ENCODE peak calls at places on chromosomes 5 and 9, in ten cellular contexts. One of them, this sample, is unnamed.
A peak's percentile ranks its signal among the peaks of the same experiment; 100 is the strongest.

GRCh38 chr5:135308752-135309151 is 90.3 kb downstream of the MACROH2A1 start:
- DNase-seq in stimulated activated CD4-positive, alpha-beta T cell treated with anti-CD3 and anti-CD28 coated beads, Interleukin-12 subunit alpha, Interleukin-12 subunit beta, amount 100 ng/mL, for 4 hours: no peak
- DNase-seq in AML-193: no peak
- DNase-seq in fibroblast of pulmonary artery: peak; percentile 20
- DNase-seq in effector memory CD4-positive, alpha-beta T cell: no peak
- DNase-seq in HT1080: peak; percentile 70
- DNase-seq in GF-D8: no peak
- DNase-seq in occipital lobe: no peak
- DNase-seq in GM06990: no peak
- DNase-seq in germinal center: no peak
- DNase-seq in this sample: peak; percentile 88

GRCh38 chr9:136808781-136809158 is 1.0 kb downstream of the RABL6 start:
- DNase-seq in occipital lobe: no peak
- DNase-seq in HT1080: no peak
- DNase-seq in GM06990: no peak
- DNase-seq in effector memory CD4-positive, alpha-beta T cell: no peak
- DNase-seq in germinal center: no peak
- DNase-seq in fibroblast of pulmonary artery: peak; percentile 55
- DNase-seq in AML-193: no peak
- DNase-seq in stimulated activated CD4-positive, alpha-beta T cell treated with anti-CD3 and anti-CD28 coated beads, Interleukin-12 subunit alpha, Interleukin-12 subunit beta, amount 100 ng/mL, for 4 hours: no peak
- DNase-seq in GF-D8: no peak
- DNase-seq in this sample: peak; percentile 33

GRCh38 chr9:114757395-114757794 is 48.4 kb downstream of the TNFSF15 start:
- DNase-seq in GM06990: no peak
- DNase-seq in GF-D8: no peak
- DNase-seq in occipital lobe: no peak
- DNase-seq in stimulated activated CD4-positive, alpha-beta T cell treated with anti-CD3 and anti-CD28 coated beads, Interleukin-12 subunit alpha, Interleukin-12 subunit beta, amount 100 ng/mL, for 4 hours: no peak
- DNase-seq in germinal center: no peak
- DNase-seq in AML-193: no peak
- DNase-seq in HT1080: no peak
- DNase-seq in effector memory CD4-positive, alpha-beta T cell: no peak
- DNase-seq in fibroblast of pulmonary artery: no peak
- DNase-seq in this sample: no peak

GRCh38 chr5:61167382-61167781 is 5.1 kb upstream of the SMIM15 start:
- DNase-seq in occipital lobe: no peak
- DNase-seq in AML-193: no peak
- DNase-seq in GF-D8: no peak
- DNase-seq in germinal center: no peak
- DNase-seq in stimulated activated CD4-positive, alpha-beta T cell treated with anti-CD3 and anti-CD28 coated beads, Interleukin-12 subunit alpha, Interleukin-12 subunit beta, amount 100 ng/mL, for 4 hours: no peak
- DNase-seq in fibroblast of pulmonary artery: peak; percentile 68
- DNase-seq in HT1080: peak; percentile 52
- DNase-seq in effector memory CD4-positive, alpha-beta T cell: no peak
- DNase-seq in GM06990: no peak
- DNase-seq in this sample: no peak

GRCh38 chr5:108564441-108564840 is 182.5 kb upstream of the FBXL17 start:
- DNase-seq in occipital lobe: no peak
- DNase-seq in germinal center: no peak
- DNase-seq in AML-193: no peak
- DNase-seq in GF-D8: no peak
- DNase-seq in effector memory CD4-positive, alpha-beta T cell: no peak
- DNase-seq in GM06990: no peak
- DNase-seq in fibroblast of pulmonary artery: no peak
- DNase-seq in stimulated activated CD4-positive, alpha-beta T cell treated with anti-CD3 and anti-CD28 coated beads, Interleukin-12 subunit alpha, Interleukin-12 subunit beta, amount 100 ng/mL, for 4 hours: no peak
- DNase-seq in HT1080: no peak
- DNase-seq in this sample: no peak

GRCh38 chr9:135085830-135086546 is 1.5 kb upstream of the OLFM1 start:
- DNase-seq in GF-D8: no peak
- DNase-seq in effector memory CD4-positive, alpha-beta T cell: no peak
- DNase-seq in GM06990: peak; percentile 38
- DNase-seq in stimulated activated CD4-positive, alpha-beta T cell treated with anti-CD3 and anti-CD28 coated beads, Interleukin-12 subunit alpha, Interleukin-12 subunit beta, amount 100 ng/mL, for 4 hours: peak; percentile 13
- DNase-seq in germinal center: peak; percentile 51
- DNase-seq in AML-193: no peak
- DNase-seq in occipital lobe: peak; percentile 80
- DNase-seq in fibroblast of pulmonary artery: peak; percentile 64
- DNase-seq in HT1080: peak; percentile 63
- DNase-seq in this sample: peak; percentile 39

GRCh38 chr5:157855404-157855994 is 3.4 kb downstream of the CLINT1 start:
- DNase-seq in GM06990: no peak
- DNase-seq in occipital lobe: no peak
- DNase-seq in HT1080: peak; percentile 50
- DNase-seq in effector memory CD4-positive, alpha-beta T cell: no peak
- DNase-seq in GF-D8: peak; percentile 12
- DNase-seq in germinal center: no peak
- DNase-seq in stimulated activated CD4-positive, alpha-beta T cell treated with anti-CD3 and anti-CD28 coated beads, Interleukin-12 subunit alpha, Interleukin-12 subunit beta, amount 100 ng/mL, for 4 hours: no peak
- DNase-seq in fibroblast of pulmonary artery: peak; percentile 79
- DNase-seq in AML-193: peak; percentile 53
- DNase-seq in this sample: peak; percentile 57

GRCh38 chr9:101387871-101388506 is 3.2 kb upstream of the BAAT start:
- DNase-seq in GF-D8: no peak
- DNase-seq in occipital lobe: no peak
- DNase-seq in HT1080: peak; percentile 20
- DNase-seq in effector memory CD4-positive, alpha-beta T cell: no peak
- DNase-seq in AML-193: peak; percentile 27
- DNase-seq in GM06990: no peak
- DNase-seq in fibroblast of pulmonary artery: peak; percentile 70
- DNase-seq in stimulated activated CD4-positive, alpha-beta T cell treated with anti-CD3 and anti-CD28 coated beads, Interleukin-12 subunit alpha, Interleukin-12 subunit beta, amount 100 ng/mL, for 4 hours: no peak
- DNase-seq in germinal center: peak; percentile 12
- DNase-seq in this sample: peak; percentile 41

GRCh38 chr5:84028093-84028492 is 307.4 kb upstream of the HAPLN1 start:
- DNase-seq in AML-193: no peak
- DNase-seq in HT1080: peak; percentile 44
- DNase-seq in fibroblast of pulmonary artery: peak; percentile 61
- DNase-seq in stimulated activated CD4-positive, alpha-beta T cell treated with anti-CD3 and anti-CD28 coated beads, Interleukin-12 subunit alpha, Interleukin-12 subunit beta, amount 100 ng/mL, for 4 hours: no peak
- DNase-seq in GF-D8: no peak
- DNase-seq in germinal center: no peak
- DNase-seq in occipital lobe: no peak
- DNase-seq in GM06990: no peak
- DNase-seq in effector memory CD4-positive, alpha-beta T cell: no peak
- DNase-seq in this sample: no peak

GRCh38 chr9:136745389-136746218 is 2.7 kb downstream of the LCN6 start:
- DNase-seq in GF-D8: no peak
- DNase-seq in effector memory CD4-positive, alpha-beta T cell: no peak
- DNase-seq in AML-193: no peak
- DNase-seq in GM06990: no peak
- DNase-seq in HT1080: no peak
- DNase-seq in occipital lobe: no peak
- DNase-seq in fibroblast of pulmonary artery: no peak
- DNase-seq in stimulated activated CD4-positive, alpha-beta T cell treated with anti-CD3 and anti-CD28 coated beads, Interleukin-12 subunit alpha, Interleukin-12 subunit beta, amount 100 ng/mL, for 4 hours: no peak
- DNase-seq in germinal center: no peak
- DNase-seq in this sample: no peak

GRCh38 chr5:59358497-59358896 is 535.0 kb downstream of the PDE4D start:
- DNase-seq in AML-193: no peak
- DNase-seq in germinal center: no peak
- DNase-seq in fibroblast of pulmonary artery: peak; percentile 78
- DNase-seq in GF-D8: no peak
- DNase-seq in HT1080: no peak
- DNase-seq in effector memory CD4-positive, alpha-beta T cell: no peak
- DNase-seq in GM06990: no peak
- DNase-seq in occipital lobe: no peak
- DNase-seq in stimulated activated CD4-positive, alpha-beta T cell treated with anti-CD3 and anti-CD28 coated beads, Interleukin-12 subunit alpha, Interleukin-12 subunit beta, amount 100 ng/mL, for 4 hours: no peak
- DNase-seq in this sample: no peak

GRCh38 chr9:112041536-112042243 is 133.4 kb downstream of the SUSD1 start:
- DNase-seq in GF-D8: no peak
- DNase-seq in GM06990: no peak
- DNase-seq in HT1080: peak; percentile 100
- DNase-seq in fibroblast of pulmonary artery: peak; percentile 99
- DNase-seq in AML-193: no peak
- DNase-seq in germinal center: no peak
- DNase-seq in occipital lobe: no peak
- DNase-seq in effector memory CD4-positive, alpha-beta T cell: no peak
- DNase-seq in stimulated activated CD4-positive, alpha-beta T cell treated with anti-CD3 and anti-CD28 coated beads, Interleukin-12 subunit alpha, Interleukin-12 subunit beta, amount 100 ng/mL, for 4 hours: no peak
- DNase-seq in this sample: peak; percentile 100

GRCh38 chr5:149213264-149213663 is 58.4 kb upstream of the AFAP1L1 start:
- DNase-seq in HT1080: no peak
- DNase-seq in occipital lobe: no peak
- DNase-seq in effector memory CD4-positive, alpha-beta T cell: no peak
- DNase-seq in GM06990: no peak
- DNase-seq in stimulated activated CD4-positive, alpha-beta T cell treated with anti-CD3 and anti-CD28 coated beads, Interleukin-12 subunit alpha, Interleukin-12 subunit beta, amount 100 ng/mL, for 4 hours: no peak
- DNase-seq in AML-193: no peak
- DNase-seq in GF-D8: no peak
- DNase-seq in fibroblast of pulmonary artery: no peak
- DNase-seq in germinal center: no peak
- DNase-seq in this sample: no peak

GRCh38 chr5:54832066-54832465 is 153.3 kb downstream of the ESM1 start:
- DNase-seq in AML-193: no peak
- DNase-seq in stimulated activated CD4-positive, alpha-beta T cell treated with anti-CD3 and anti-CD28 coated beads, Interleukin-12 subunit alpha, Interleukin-12 subunit beta, amount 100 ng/mL, for 4 hours: no peak
- DNase-seq in HT1080: no peak
- DNase-seq in germinal center: no peak
- DNase-seq in fibroblast of pulmonary artery: no peak
- DNase-seq in GF-D8: no peak
- DNase-seq in occipital lobe: no peak
- DNase-seq in GM06990: no peak
- DNase-seq in effector memory CD4-positive, alpha-beta T cell: no peak
- DNase-seq in this sample: peak; percentile 67

GRCh38 chr9:108316066-108316465 is 539.7 kb downstream of the ACTL7B start:
- DNase-seq in occipital lobe: no peak
- DNase-seq in HT1080: no peak
- DNase-seq in AML-193: no peak
- DNase-seq in GF-D8: no peak
- DNase-seq in effector memory CD4-positive, alpha-beta T cell: no peak
- DNase-seq in fibroblast of pulmonary artery: no peak
- DNase-seq in germinal center: no peak
- DNase-seq in stimulated activated CD4-positive, alpha-beta T cell treated with anti-CD3 and anti-CD28 coated beads, Interleukin-12 subunit alpha, Interleukin-12 subunit beta, amount 100 ng/mL, for 4 hours: no peak
- DNase-seq in GM06990: no peak
- DNase-seq in this sample: no peak

GRCh38 chr9:114163517-114163924 is 8.2 kb downstream of the COL27A1 start:
- DNase-seq in GF-D8: no peak
- DNase-seq in germinal center: no peak
- DNase-seq in HT1080: no peak
- DNase-seq in occipital lobe: no peak
- DNase-seq in stimulated activated CD4-positive, alpha-beta T cell treated with anti-CD3 and anti-CD28 coated beads, Interleukin-12 subunit alpha, Interleukin-12 subunit beta, amount 100 ng/mL, for 4 hours: no peak
- DNase-seq in fibroblast of pulmonary artery: peak; percentile 50
- DNase-seq in effector memory CD4-positive, alpha-beta T cell: no peak
- DNase-seq in AML-193: no peak
- DNase-seq in GM06990: no peak
- DNase-seq in this sample: peak; percentile 39

GRCh38 chr9:87276851-87277251 is 220.8 kb upstream of the DAPK1 start:
- DNase-seq in AML-193: no peak
- DNase-seq in HT1080: no peak
- DNase-seq in fibroblast of pulmonary artery: peak; percentile 35
- DNase-seq in occipital lobe: no peak
- DNase-seq in germinal center: no peak
- DNase-seq in stimulated activated CD4-positive, alpha-beta T cell treated with anti-CD3 and anti-CD28 coated beads, Interleukin-12 subunit alpha, Interleukin-12 subunit beta, amount 100 ng/mL, for 4 hours: no peak
- DNase-seq in effector memory CD4-positive, alpha-beta T cell: no peak
- DNase-seq in GF-D8: no peak
- DNase-seq in GM06990: no peak
- DNase-seq in this sample: peak; percentile 39

GRCh38 chr5:116135344-116135743 is 50.5 kb downstream of the COMMD10 start:
- DNase-seq in GM06990: peak; percentile 24
- DNase-seq in stimulated activated CD4-positive, alpha-beta T cell treated with anti-CD3 and anti-CD28 coated beads, Interleukin-12 subunit alpha, Interleukin-12 subunit beta, amount 100 ng/mL, for 4 hours: no peak
- DNase-seq in GF-D8: no peak
- DNase-seq in HT1080: no peak
- DNase-seq in effector memory CD4-positive, alpha-beta T cell: no peak
- DNase-seq in AML-193: no peak
- DNase-seq in germinal center: no peak
- DNase-seq in fibroblast of pulmonary artery: no peak
- DNase-seq in occipital lobe: no peak
- DNase-seq in this sample: no peak

GRCh38 chr9:91690540-91691249 is 259.3 kb downstream of the ROR2 start:
- DNase-seq in occipital lobe: no peak
- DNase-seq in effector memory CD4-positive, alpha-beta T cell: no peak
- DNase-seq in GM06990: no peak
- DNase-seq in fibroblast of pulmonary artery: no peak
- DNase-seq in stimulated activated CD4-positive, alpha-beta T cell treated with anti-CD3 and anti-CD28 coated beads, Interleukin-12 subunit alpha, Interleukin-12 subunit beta, amount 100 ng/mL, for 4 hours: no peak
- DNase-seq in germinal center: no peak
- DNase-seq in GF-D8: no peak
- DNase-seq in AML-193: no peak
- DNase-seq in HT1080: no peak
- DNase-seq in this sample: no peak

GRCh38 chr5:59838989-59839388 is 54.5 kb downstream of the PDE4D start:
- DNase-seq in germinal center: no peak
- DNase-seq in fibroblast of pulmonary artery: no peak
- DNase-seq in AML-193: no peak
- DNase-seq in occipital lobe: no peak
- DNase-seq in effector memory CD4-positive, alpha-beta T cell: no peak
- DNase-seq in HT1080: no peak
- DNase-seq in GF-D8: no peak
- DNase-seq in stimulated activated CD4-positive, alpha-beta T cell treated with anti-CD3 and anti-CD28 coated beads, Interleukin-12 subunit alpha, Interleukin-12 subunit beta, amount 100 ng/mL, for 4 hours: no peak
- DNase-seq in GM06990: no peak
- DNase-seq in this sample: no peak

GRCh38 chr5:161400583-161400982 is 145.9 kb downstream of the GABRB2 start:
- DNase-seq in occipital lobe: no peak
- DNase-seq in effector memory CD4-positive, alpha-beta T cell: no peak
- DNase-seq in AML-193: no peak
- DNase-seq in fibroblast of pulmonary artery: no peak
- DNase-seq in GF-D8: no peak
- DNase-seq in germinal center: no peak
- DNase-seq in HT1080: no peak
- DNase-seq in GM06990: no peak
- DNase-seq in stimulated activated CD4-positive, alpha-beta T cell treated with anti-CD3 and anti-CD28 coated beads, Interleukin-12 subunit alpha, Interleukin-12 subunit beta, amount 100 ng/mL, for 4 hours: no peak
- DNase-seq in this sample: no peak

GRCh38 chr9:135698236-135698635 is 1.0 kb downstream of the SOHLH1 start:
- DNase-seq in stimulated activated CD4-positive, alpha-beta T cell treated with anti-CD3 and anti-CD28 coated beads, Interleukin-12 subunit alpha, Interleukin-12 subunit beta, amount 100 ng/mL, for 4 hours: no peak
- DNase-seq in effector memory CD4-positive, alpha-beta T cell: no peak
- DNase-seq in GM06990: no peak
- DNase-seq in HT1080: no peak
- DNase-seq in AML-193: no peak
- DNase-seq in germinal center: no peak
- DNase-seq in fibroblast of pulmonary artery: no peak
- DNase-seq in GF-D8: no peak
- DNase-seq in occipital lobe: no peak
- DNase-seq in this sample: no peak

GRCh38 chr9:98864257-98865180 is 57.0 kb downstream of the GALNT12 start:
- DNase-seq in GF-D8: no peak
- DNase-seq in AML-193: no peak
- DNase-seq in HT1080: no peak
- DNase-seq in germinal center: no peak
- DNase-seq in stimulated activated CD4-positive, alpha-beta T cell treated with anti-CD3 and anti-CD28 coated beads, Interleukin-12 subunit alpha, Interleukin-12 subunit beta, amount 100 ng/mL, for 4 hours: no peak
- DNase-seq in GM06990: no peak
- DNase-seq in occipital lobe: no peak
- DNase-seq in effector memory CD4-positive, alpha-beta T cell: no peak
- DNase-seq in fibroblast of pulmonary artery: peak; percentile 60
- DNase-seq in this sample: no peak

GRCh38 chr5:104347119-104347708 is 784.6 kb upstream of the NUDT12 start:
- DNase-seq in effector memory CD4-positive, alpha-beta T cell: no peak
- DNase-seq in fibroblast of pulmonary artery: peak; percentile 66
- DNase-seq in occipital lobe: no peak
- DNase-seq in GF-D8: no peak
- DNase-seq in germinal center: no peak
- DNase-seq in AML-193: peak; percentile 1
- DNase-seq in GM06990: no peak
- DNase-seq in HT1080: no peak
- DNase-seq in stimulated activated CD4-positive, alpha-beta T cell treated with anti-CD3 and anti-CD28 coated beads, Interleukin-12 subunit alpha, Interleukin-12 subunit beta, amount 100 ng/mL, for 4 hours: no peak
- DNase-seq in this sample: no peak

GRCh38 chr9:91500509-91501011 is 76.9 kb upstream of the NFIL3 start:
- DNase-seq in stimulated activated CD4-positive, alpha-beta T cell treated with anti-CD3 and anti-CD28 coated beads, Interleukin-12 subunit alpha, Interleukin-12 subunit beta, amount 100 ng/mL, for 4 hours: no peak
- DNase-seq in germinal center: no peak
- DNase-seq in HT1080: peak; percentile 84
- DNase-seq in fibroblast of pulmonary artery: peak; percentile 81
- DNase-seq in AML-193: no peak
- DNase-seq in occipital lobe: no peak
- DNase-seq in effector memory CD4-positive, alpha-beta T cell: no peak
- DNase-seq in GF-D8: no peak
- DNase-seq in GM06990: no peak
- DNase-seq in this sample: peak; percentile 82

GRCh38 chr9:81562221-81563019 is 126.9 kb downstream of the TLE1 start:
- DNase-seq in AML-193: no peak
- DNase-seq in HT1080: peak; percentile 92
- DNase-seq in occipital lobe: no peak
- DNase-seq in GM06990: no peak
- DNase-seq in fibroblast of pulmonary artery: peak; percentile 86
- DNase-seq in effector memory CD4-positive, alpha-beta T cell: no peak
- DNase-seq in stimulated activated CD4-positive, alpha-beta T cell treated with anti-CD3 and anti-CD28 coated beads, Interleukin-12 subunit alpha, Interleukin-12 subunit beta, amount 100 ng/mL, for 4 hours: no peak
- DNase-seq in germinal center: no peak
- DNase-seq in GF-D8: no peak
- DNase-seq in this sample: peak; percentile 88

GRCh38 chr5:119105971-119106370 is 35.1 kb downstream of the DMXL1 start:
- DNase-seq in stimulated activated CD4-positive, alpha-beta T cell treated with anti-CD3 and anti-CD28 coated beads, Interleukin-12 subunit alpha, Interleukin-12 subunit beta, amount 100 ng/mL, for 4 hours: no peak
- DNase-seq in AML-193: no peak
- DNase-seq in germinal center: no peak
- DNase-seq in fibroblast of pulmonary artery: peak; percentile 13
- DNase-seq in occipital lobe: no peak
- DNase-seq in GF-D8: no peak
- DNase-seq in GM06990: no peak
- DNase-seq in HT1080: no peak
- DNase-seq in effector memory CD4-positive, alpha-beta T cell: no peak
- DNase-seq in this sample: no peak

GRCh38 chr5:53167836-53168235 is 58.3 kb upstream of the MOCS2 start:
- DNase-seq in AML-193: no peak
- DNase-seq in HT1080: peak; percentile 14
- DNase-seq in stimulated activated CD4-positive, alpha-beta T cell treated with anti-CD3 and anti-CD28 coated beads, Interleukin-12 subunit alpha, Interleukin-12 subunit beta, amount 100 ng/mL, for 4 hours: no peak
- DNase-seq in occipital lobe: no peak
- DNase-seq in GF-D8: no peak
- DNase-seq in fibroblast of pulmonary artery: peak; percentile 72
- DNase-seq in germinal center: no peak
- DNase-seq in GM06990: no peak
- DNase-seq in effector memory CD4-positive, alpha-beta T cell: no peak
- DNase-seq in this sample: no peak

This sample was measured in HFFc6.